ENCODE peak calls at places on chromosomes 2 and 18, in eight cellular contexts. C is breast epithelium, O is stomach, W is transverse colon, M is upper lobe of left lung, D is HCT116, T is spleen, X is K562. Z is an unnamed sample.
A peak's percentile ranks its signal among the peaks of the same experiment; 100 is the strongest.

GRCh38 chr2:224925822-224926124 is 116.5 kb downstream of the DOCK10 start:
- DNase-seq in C (no peak), O (no peak), W (no peak), M (no peak), D (no peak), T (no peak), X (no peak), Z (no peak)

GRCh38 chr2:217551229-217551909 is 451.4 kb downstream of the TNS1 start:
- DNase-seq in C (no peak), O (no peak), W (no peak), M (no peak), D (no peak), T (no peak), X (no peak), Z (no peak)

GRCh38 chr2:232286011-232286868 is 92.3 kb upstream of the ALPP start:
- DNase-seq in C (no peak), O (no peak), W (no peak), M (no peak), D (no peak), T (no peak), X (no peak), Z (peak; percentile 75)

GRCh38 chr2:4674007-4674406 is 970.6 kb downstream of the DCDC2C start:
- DNase-seq in C (no peak), O (no peak), W (no peak), M (no peak), D (no peak), T (peak; percentile 83), X (no peak), Z (no peak)

GRCh38 chr2:120912101-120912985 is 176.7 kb downstream of the GLI2 start:
- DNase-seq in C (no peak), O (peak; percentile 81), W (peak; percentile 80), M (peak; percentile 72), D (peak; percentile 18), T (no peak), X (peak; percentile 75), Z (no peak)

GRCh38 chr2:23505984-23506380 is 121.0 kb downstream of the KLHL29 start:
- DNase-seq in C (no peak), O (no peak), W (no peak), M (no peak), D (no peak), T (no peak), X (no peak), Z (peak; percentile 29)

GRCh38 chr2:1546901-1547300 is 133.6 kb downstream of the TPO start:
- DNase-seq in C (no peak), O (no peak), W (no peak), M (no peak), D (no peak), T (no peak), X (peak; percentile 8), Z (no peak)

GRCh38 chr2:63051795-63052333 is 1.2 kb downstream of the OTX1 start:
- DNase-seq in C (no peak), O (no peak), W (no peak), M (no peak), D (no peak), T (no peak), X (no peak), Z (no peak)

GRCh38 chr2:161710131-161710915 is 86.1 kb downstream of the SLC4A10 start:
- DNase-seq in C (no peak), O (no peak), W (no peak), M (no peak), D (no peak), T (no peak), X (no peak), Z (peak; percentile 4)

GRCh38 chr2:12712871-12713270 is 3.9 kb upstream of the TRIB2 start:
- DNase-seq in C (no peak), O (no peak), W (no peak), M (no peak), D (no peak), T (no peak), X (no peak), Z (no peak)

GRCh38 chr18:79868811-79869541 is 71.2 kb downstream of the KCNG2 start:
- DNase-seq in C (no peak), O (no peak), W (no peak), M (no peak), D (no peak), T (peak; percentile 66), X (peak; percentile 8), Z (no peak)

GRCh38 chr2:231545105-231545902 is 15.1 kb upstream of the NMUR1 start:
- DNase-seq in C (no peak), O (peak; percentile 50), W (peak; percentile 69), M (peak; percentile 78), D (no peak), T (peak; percentile 88), X (peak; percentile 45), Z (no peak)

GRCh38 chr18:49564435-49564834 is 2.6 kb downstream of the LIPG start:
- DNase-seq in C (no peak), O (no peak), W (no peak), M (no peak), D (no peak), T (no peak), X (no peak), Z (no peak)

GRCh38 chr2:204842731-204843490 is 297.6 kb downstream of the PARD3B start:
- DNase-seq in C (no peak), O (no peak), W (no peak), M (no peak), D (no peak), T (no peak), X (peak; percentile 8), Z (no peak)

GRCh38 chr2:147679664-147680502 is 164.9 kb upstream of the ACVR2A start:
- DNase-seq in C (no peak), O (no peak), W (no peak), M (no peak), D (no peak), T (no peak), X (no peak), Z (no peak)

GRCh38 chr2:219552382-219553167 is 8.7 kb downstream of the TMEM198 start:
- DNase-seq in C (peak; percentile 84), O (peak; percentile 89), W (peak; percentile 90), M (peak; percentile 83), D (peak; percentile 64), T (peak; percentile 92), X (peak; percentile 87), Z (peak; percentile 87)
- TF ChIP-seq POLR2AphosphoS5 in C (no peak), O (no peak), W (peak; percentile 11), M (no peak), D (peak; percentile 36), T (no peak), X (no peak), Z (peak; percentile 75)

GRCh38 chr2:171688129-171688465 is 828 bp downstream of the DYNC1I2 start:
- DNase-seq in C (no peak), O (no peak), W (no peak), M (no peak), D (no peak), T (no peak), X (no peak), Z (peak; percentile 4)

DNA sequence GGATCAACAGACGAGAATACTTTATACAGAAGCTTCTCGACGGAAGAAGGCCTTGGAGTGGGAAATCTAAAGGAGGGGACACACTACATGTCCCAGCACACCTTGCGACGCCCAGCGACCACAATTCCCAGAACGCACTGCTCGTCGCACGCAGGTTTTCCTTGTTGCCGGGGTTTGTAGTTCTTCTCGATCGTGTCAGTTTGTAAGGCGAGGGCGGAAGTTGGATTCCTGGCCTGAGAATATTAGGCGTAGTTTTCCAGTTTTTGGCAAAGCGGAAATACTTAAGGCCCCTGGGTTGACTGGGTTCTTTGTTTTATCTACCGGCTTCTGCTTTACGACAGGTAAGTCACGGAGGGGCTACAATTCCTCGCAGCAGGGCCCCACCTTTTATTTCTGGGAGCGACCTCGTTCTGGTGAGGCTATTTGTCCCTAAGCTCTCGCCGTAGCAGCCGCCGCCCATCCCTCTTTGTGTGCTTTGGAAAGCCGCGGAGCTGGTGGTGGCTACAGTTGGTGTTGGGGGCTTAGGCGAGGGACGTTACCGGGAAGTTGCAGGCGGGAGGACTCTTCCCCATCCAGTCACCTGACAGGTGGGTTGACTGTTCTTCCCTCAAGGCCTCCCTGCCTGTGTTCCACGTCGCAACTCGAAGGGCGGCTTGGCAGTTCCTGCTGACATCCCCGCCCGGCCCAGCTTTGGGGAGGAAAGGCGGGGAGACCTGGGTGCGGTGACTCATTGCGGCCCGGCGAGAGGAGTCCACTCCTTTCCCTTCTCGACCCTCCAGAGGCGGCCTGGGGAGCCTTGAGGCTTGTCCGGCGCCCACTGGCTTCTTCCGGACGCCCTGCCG is at the start of gene DYNC1I2:
- DNase-seq in C (peak; percentile 81), O (peak; percentile 89), W (peak; percentile 91), M (peak; percentile 94), D (peak; percentile 95), T (peak; percentile 94), X (peak; percentile 97), Z (peak; percentile 93)
- TF ChIP-seq POLR2A in C (no peak), O (no peak), W (peak; percentile 46), M (no peak), D (no peak), T (peak; percentile 6), X (peak; percentile 90), Z (no peak)

GRCh38 chr2:45274190-45274926 is 265.1 kb upstream of the SIX2 start:
- DNase-seq in C (no peak), O (peak; percentile 83), W (no peak), M (no peak), D (no peak), T (no peak), X (no peak), Z (peak; percentile 22)

GRCh38 chr2:45275235-45275805 is 266.1 kb upstream of the SIX2 start:
- DNase-seq in C (no peak), O (no peak), W (no peak), M (no peak), D (no peak), T (no peak), X (no peak), Z (no peak)

GRCh38 chr2:45273412-45274189 is 264.3 kb upstream of the SIX2 start:
- DNase-seq in C (no peak), O (no peak), W (no peak), M (no peak), D (no peak), T (no peak), X (no peak), Z (peak; percentile 34)

GRCh38 chr2:45276914-45277313 is 267.7 kb upstream of the SIX2 start:
- DNase-seq in C (no peak), O (no peak), W (no peak), M (no peak), D (no peak), T (no peak), X (no peak), Z (no peak)

DNA sequence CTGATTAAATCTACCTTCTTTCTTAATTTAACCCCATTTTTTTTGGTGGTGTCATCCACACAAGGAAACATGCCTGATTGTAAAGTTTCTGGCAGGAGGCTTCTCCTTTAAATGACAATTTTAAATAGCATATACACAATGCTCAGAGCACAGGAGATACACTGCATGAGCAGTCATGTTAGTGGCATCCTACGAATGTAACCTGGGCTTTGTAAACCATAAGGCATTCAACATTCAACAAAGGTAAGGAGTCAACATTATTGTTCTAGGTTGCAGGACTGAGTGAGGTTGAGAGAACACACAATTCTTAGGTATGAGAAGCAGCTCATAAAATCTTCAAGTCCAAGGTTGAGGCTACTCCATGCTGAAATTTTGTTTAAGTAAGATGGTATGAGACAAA is 266.6 kb upstream of the SIX2 start:
- DNase-seq in C (no peak), O (no peak), W (no peak), M (no peak), D (no peak), T (no peak), X (no peak), Z (no peak)
- H3K4me1 ChIP-seq in C (no peaks in the 10 kb centered on the region), O (peaks cover 34% of the 10 kb centered on the region), W (no peaks in the 10 kb centered on the region), M (no peaks in the 10 kb centered on the region), D (peaks cover 11% of the 10 kb centered on the region), T (no peaks in the 10 kb centered on the region), X (no peaks in the 10 kb centered on the region), Z (peaks cover 7% of the 10 kb centered on the region)

GRCh38 chr2:152534460-152535131 is 182.7 kb downstream of the PRPF40A start:
- DNase-seq in C (no peak), O (no peak), W (no peak), M (no peak), D (no peak), T (no peak), X (no peak), Z (no peak)
- TF ChIP-seq POLR2AphosphoS5 in C (no peak), O (peak; percentile 3), W (no peak), M (no peak), D (no peak), T (no peak), X (no peak), Z (no peak)